ENCODE peak calls at places on chromosomes 13 and 19, in eight cellular contexts. X, Q, C, Z, W, J, U and G are unnamed samples.

GRCh38 chr19:38647966-38648788 is 728 bp downstream of the ACTN4 start:
- DNase-seq in Z (no peak), J (no peak), X (no peak), C (no peak), W (no peak), Q (no peak), U (no peak), G (peak)

GRCh38 chr13:48412100-48412556 is 785 bp downstream of the LPAR6 start:
- DNase-seq in W (no peak), C (no peak), U (no peak), Z (no peak), X (no peak), Q (no peak), J (peak), G (peak)

GRCh38 chr19:35736913-35737886 is 5.1 kb downstream of the IGFLR1 start:
- DNase-seq in U (no peak), J (no peak), X (no peak), C (no peak), Z (no peak), W (peak), Q (no peak), G (no peak)

GRCh38 chr19:20662421-20663105 is 1.2 kb upstream of the ZNF626 start:
- DNase-seq in X (no peak), C (no peak), J (no peak), Z (no peak), Q (no peak), W (no peak), U (no peak), G (no peak)

GRCh38 chr13:49429061-49429460 is 14.8 kb downstream of the CAB39L start:
- DNase-seq in W (no peak), J (no peak), X (no peak), Q (no peak), C (no peak), U (no peak), Z (no peak), G (no peak)

GRCh38 chr13:46575843-46576242 is 22.9 kb downstream of the LRCH1 start:
- DNase-seq in X (no peak), W (no peak), U (no peak), J (no peak), C (no peak), Z (no peak), Q (no peak), G (no peak)

GRCh38 chr19:56507446-56508281 is at the start of gene ZNF471:
- DNase-seq in X (peak), U (peak), Z (peak), W (peak), C (no peak), J (peak), Q (peak), G (peak)

GRCh38 chr13:26017196-26017921 is 34.5 kb downstream of the SHISA2 start:
- DNase-seq in X (no peak), Z (no peak), U (no peak), Q (no peak), J (no peak), W (no peak), C (no peak), G (no peak)

GRCh38 chr13:73983109-73983508 is 151.1 kb downstream of the KLF12 start:
- DNase-seq in C (no peak), U (no peak), X (no peak), W (no peak), Z (no peak), J (no peak), Q (no peak), G (no peak)

GRCh38 chr13:68027311-68027710 is 797.2 kb upstream of the PCDH9 start:
- DNase-seq in J (no peak), Z (no peak), X (no peak), C (no peak), U (no peak), Q (no peak), W (no peak), G (no peak)

GRCh38 chr19:39345956-39346355 is 3.7 kb downstream of the SAMD4B start:
- DNase-seq in Q (no peak), Z (no peak), U (no peak), J (no peak), X (no peak), C (no peak), W (no peak), G (no peak)

GRCh38 chr13:50908371-50908770 is 1.2 kb upstream of the RNASEH2B start:
- DNase-seq in W (no peak), Q (no peak), C (no peak), Z (no peak), X (no peak), J (no peak), U (no peak), G (no peak)

GRCh38 chr13:40064723-40065122 is 409.3 kb downstream of the COG6 start:
- DNase-seq in J (no peak), X (no peak), C (no peak), Z (no peak), U (no peak), Q (no peak), W (peak), G (peak)

GRCh38 chr13:111219306-111219705 is 101.1 kb upstream of the TEX29 start:
- DNase-seq in U (no peak), J (no peak), X (no peak), W (no peak), Q (no peak), Z (no peak), C (no peak), G (no peak)

GRCh38 chr19:33781536-33781935 is 15.1 kb upstream of the KCTD15 start:
- DNase-seq in Q (no peak), C (no peak), W (no peak), U (no peak), Z (no peak), J (no peak), X (no peak), G (no peak)

GRCh38 chr19:37333457-37333856 is 37.4 kb upstream of the ZNF527 start:
- DNase-seq in X (no peak), Z (no peak), W (no peak), Q (no peak), C (no peak), U (no peak), J (no peak), G (no peak)

GRCh38 chr19:38197937-38198704 is 25.9 kb downstream of the DPF1 start:
- DNase-seq in W (no peak), C (no peak), X (no peak), J (no peak), U (no peak), Q (no peak), Z (no peak), G (no peak)